ENCODE peak calls at places on chromosome 18, in four cellular contexts. A is GM12865, D is GM13977, Y is fibroblast of villous mesenchyme. G is an unnamed sample.

GRCh38 chr18:46877329-46877987 is 39.8 kb downstream of the PIAS2 start:
- DNase-seq in D (no peak), Y (no peak), A (no peak), G (no peak)

GRCh38 chr18:50231621-50232020 is 34.7 kb downstream of the CFAP53 start:
- DNase-seq in Y (no peak), D (no peak), A (no peak), G (no peak)

GRCh38 chr18:13452448-13452811 is 233.9 kb downstream of the LDLRAD4 start:
- DNase-seq in Y (peak; percentile 49), D (no peak), A (no peak), G (no peak)

GRCh38 chr18:31402026-31402373 is 25.4 kb downstream of the DSG4 start:
- DNase-seq in A (no peak), Y (no peak), D (no peak), G (no peak)

GRCh38 chr18:32624182-32624723 is 148.6 kb downstream of the KLHL14 start:
- DNase-seq in A (no peak), D (no peak), Y (no peak), G (no peak)

GRCh38 chr18:44464401-44465185 is 216.1 kb upstream of the SETBP1 start:
- DNase-seq in D (no peak), Y (no peak), A (no peak), G (no peak)

GRCh38 chr18:44830551-44830950 is 149.9 kb downstream of the SETBP1 start:
- DNase-seq in Y (no peak), D (no peak), A (no peak), G (no peak)

GRCh38 chr18:23377669-23378469 is 75.2 kb upstream of the RIOK3 start:
- DNase-seq in D (peak; percentile 65), A (peak; percentile 60), Y (peak; percentile 93), G (no peak)

GRCh38 chr18:24731158-24731557 is 270.7 kb downstream of the HRH4 start:
- DNase-seq in Y (no peak), A (peak; percentile 16), D (no peak), G (no peak)

GRCh38 chr18:23929362-23929940 is 85.1 kb upstream of the TTC39C start:
- DNase-seq in A (no peak), Y (no peak), D (no peak), G (no peak)

GRCh38 chr18:23502516-23503037 is 734 bp upstream of the RMC1 start:
- DNase-seq in D (no peak), Y (no peak), A (no peak), G (no peak)

GRCh38 chr18:23671564-23671963 is 8.9 kb upstream of the ANKRD29 start:
- DNase-seq in D (no peak), A (no peak), Y (no peak), G (no peak)

GRCh38 chr18:46630160-46630559 is 26.9 kb downstream of the LOXHD1 start:
- DNase-seq in D (no peak), A (peak; percentile 49), Y (no peak), G (no peak)

GRCh38 chr18:29512203-29512602 is 1335.3 kb upstream of the CDH2 start:
- DNase-seq in Y (no peak), A (no peak), D (no peak), G (no peak)

GRCh38 chr18:12307251-12307736 is 747 bp upstream of the TUBB6 start:
- DNase-seq in Y (peak; percentile 82), D (peak; percentile 52), A (no peak), G (peak; percentile 40)

GRCh38 chr18:44107187-44107586 is 573.5 kb upstream of the SETBP1 start:
- DNase-seq in A (no peak), D (no peak), Y (no peak), G (no peak)

GRCh38 chr18:24817150-24818068 is 357.0 kb downstream of the HRH4 start:
- DNase-seq in A (no peak), D (no peak), Y (no peak), G (no peak)

G was measured in germinal center.